ENCODE peak calls at places on chromosomes 13 and 19, in five cellular contexts. M is GM23248, Z is EL, I is AG08395, T is NCI-H1694 treated with DMSO at 0.1 percent for 48 hours. W is an unnamed sample.

GRCh38 chr13:26589754-26590153 is 32.3 kb downstream of the WASF3 start:
- DNase-seq in M (peak), Z (peak), I (no peak), T (no peak), W (no peak)

GRCh38 chr19:50252887-50253268 is 49.5 kb downstream of the MYH14 start:
- DNase-seq in M (no peak), Z (no peak), I (no peak), T (no peak), W (no peak)

GRCh38 chr19:52734340-52734892 is 428 bp downstream of the ZNF611 start:
- DNase-seq in M (peak), Z (peak), I (no peak), T (no peak), W (no peak)

GRCh38 chr19:45643024-45643926 is 4.1 kb upstream of the EML2 start:
- DNase-seq in M (peak), Z (peak), I (peak), T (peak), W (peak)

GRCh38 chr13:45540195-45540594 is 75.3 kb downstream of the ERICH6B start:
- DNase-seq in M (no peak), Z (no peak), I (no peak), T (no peak), W (no peak)

GRCh38 chr13:113245858-113246791 is 36.7 kb downstream of the CUL4A start:
- DNase-seq in M (peak), Z (no peak), I (no peak), T (no peak), W (no peak)

GRCh38 chr13:51782026-51782710 is 21.8 kb downstream of the DHRS12 start:
- DNase-seq in M (no peak), Z (no peak), I (no peak), T (no peak), W (no peak)

GRCh38 chr13:83056269-83056668 is 826.0 kb downstream of the SLITRK1 start:
- DNase-seq in M (no peak), Z (no peak), I (no peak), T (no peak), W (no peak)

GRCh38 chr13:43484432-43485225 is 302.1 kb downstream of the ENOX1 start:
- DNase-seq in M (no peak), Z (no peak), I (no peak), T (no peak), W (no peak)

GRCh38 chr13:51590966-51591627 is 6.8 kb downstream of the WDFY2 start:
- DNase-seq in M (peak), Z (peak), I (peak), T (no peak), W (no peak)

GRCh38 chr19:50462970-50463369 is 13.3 kb upstream of the EMC10 start:
- DNase-seq in M (no peak), Z (no peak), I (no peak), T (no peak), W (no peak)

GRCh38 chr13:107006646-107007045 is 438.7 kb upstream of the ARGLU1 start:
- DNase-seq in M (no peak), Z (no peak), I (peak), T (no peak), W (no peak)

GRCh38 chr19:44662686-44663085 is 8.6 kb upstream of the CEACAM19 start:
- DNase-seq in M (no peak), Z (no peak), I (peak), T (peak), W (no peak)